ENCODE peak calls at places on chromosome 5, in ten cellular contexts. O is CD8-positive, alpha-beta T cell; E is neuronal stem cell; U is cardiac fibroblast; Z is brain microvascular endothelial cell; N is H1; K is stomach; F is breast epithelium; X is A673; R is A549. V is an unnamed sample.

GRCh38 chr5:97044057-97044456 is 98.4 kb downstream of the LIX1 start:
- DNase-seq in U (peak; percentile 8), E (no peak), F (no peak), X (peak; percentile 27), N (peak; percentile 75), O (no peak), K (peak; percentile 34), R (peak; percentile 33), Z (peak; percentile 12), V (no peak)

GRCh38 chr5:140111859-140112551 is 1.9 kb upstream of the PURA start:
- DNase-seq in F (no peak), O (no peak), K (no peak), Z (no peak), E (no peak), U (no peak), R (no peak), N (no peak), X (no peak), V (no peak)

GRCh38 chr5:173720341-173721258 is 104.2 kb upstream of the BOD1 start:
- DNase-seq in R (no peak), X (no peak), F (no peak), N (no peak), K (no peak), Z (no peak), O (no peak), U (no peak), E (no peak), V (no peak)

GRCh38 chr5:136011427-136012001 is 17.3 kb upstream of the TGFBI start:
- DNase-seq in X (peak; percentile 92), K (no peak), E (no peak), U (peak; percentile 80), Z (peak; percentile 62), O (no peak), N (no peak), F (no peak), R (peak; percentile 84), V (no peak)

GRCh38 chr5:125835293-125836172 is 587.7 kb upstream of the GRAMD2B start:
- DNase-seq in K (peak; percentile 48), O (no peak), Z (peak; percentile 39), U (peak; percentile 79), F (no peak), X (peak; percentile 32), R (peak; percentile 31), N (peak; percentile 52), E (peak; percentile 53), V (no peak)

GRCh38 chr5:155883966-155884555 is 442.9 kb upstream of the SGCD start:
- DNase-seq in K (no peak), E (peak; percentile 51), O (no peak), U (no peak), F (no peak), N (no peak), R (peak; percentile 25), X (peak; percentile 26), Z (no peak), V (no peak)

GRCh38 chr5:174428895-174429294 is 295.5 kb upstream of the MSX2 start:
- DNase-seq in U (no peak), E (no peak), K (no peak), N (no peak), X (no peak), F (no peak), O (no peak), R (no peak), Z (no peak), V (no peak)

GRCh38 chr5:61252643-61252925 is 79.5 kb upstream of the ZSWIM6 start:
- DNase-seq in Z (no peak), R (no peak), K (no peak), N (no peak), X (no peak), U (no peak), E (no peak), O (no peak), F (no peak), V (no peak)

GRCh38 chr5:67453526-67453925 is 256.9 kb upstream of the CD180 start:
- DNase-seq in R (no peak), K (no peak), Z (peak; percentile 66), N (no peak), O (no peak), X (no peak), U (peak; percentile 38), F (no peak), E (no peak), V (no peak)

GRCh38 chr5:173639-174600 is 17.4 kb upstream of the LRRC14B start:
- DNase-seq in K (no peak), F (no peak), X (no peak), E (no peak), N (no peak), O (no peak), R (no peak), Z (no peak), U (no peak), V (peak; percentile 39)

GRCh38 chr5:68798877-68799276 is 294.9 kb upstream of the SLC30A5 start:
- DNase-seq in K (no peak), X (no peak), U (no peak), N (no peak), O (no peak), F (no peak), R (no peak), E (no peak), Z (no peak), V (no peak)

GRCh38 chr5:93163010-93163663 is 417.9 kb downstream of the NR2F1-AS1 start:
- DNase-seq in N (no peak), F (no peak), K (no peak), Z (peak; percentile 62), O (no peak), R (peak; percentile 51), X (no peak), E (no peak), U (peak; percentile 90), V (no peak)

GRCh38 chr5:139131062-139131856 is 66.9 kb downstream of the SIL1 start:
- DNase-seq in R (no peak), O (no peak), K (peak; percentile 54), U (peak; percentile 40), F (peak; percentile 34), N (peak; percentile 57), E (no peak), Z (no peak), X (no peak), V (no peak)

GRCh38 chr5:67066815-67067214 is 129.8 kb downstream of the CD180 start:
- DNase-seq in O (no peak), N (no peak), U (peak; percentile 64), Z (no peak), F (no peak), R (peak; percentile 36), E (no peak), K (no peak), X (no peak), V (no peak)

GRCh38 chr5:67211926-67212325 is 15.3 kb upstream of the CD180 start:
- DNase-seq in U (peak; percentile 71), Z (peak; percentile 69), N (no peak), O (no peak), R (peak; percentile 48), E (no peak), X (no peak), K (no peak), F (no peak), V (no peak)

GRCh38 chr5:132473019-132473531 is 17.5 kb downstream of the IRF1 start:
- DNase-seq in R (no peak), N (no peak), F (no peak), O (peak; percentile 78), K (peak; percentile 51), Z (no peak), U (no peak), X (no peak), E (no peak), V (no peak)

GRCh38 chr5:113242481-113243348 is 192.1 kb downstream of the TSSK1B start:
- DNase-seq in X (no peak), U (no peak), N (no peak), K (no peak), Z (no peak), F (no peak), E (no peak), O (no peak), R (no peak), V (no peak)

GRCh38 chr5:141515946-141516647 is 27.2 kb downstream of the PCDHGC5 start:
- DNase-seq in F (no peak), K (no peak), N (no peak), Z (no peak), R (no peak), U (no peak), X (no peak), O (no peak), E (no peak), V (no peak)
- H3K4me3 ChIP-seq in F (no peak overlapping the region), K (no peak overlapping the region), N (no peak overlapping the region), Z (no peak overlapping the region), R (no peak overlapping the region), U (no peak overlapping the region), X (no peak overlapping the region), O (no peak overlapping the region), E (no peak overlapping the region), V (no peak overlapping the region)

DNA sequence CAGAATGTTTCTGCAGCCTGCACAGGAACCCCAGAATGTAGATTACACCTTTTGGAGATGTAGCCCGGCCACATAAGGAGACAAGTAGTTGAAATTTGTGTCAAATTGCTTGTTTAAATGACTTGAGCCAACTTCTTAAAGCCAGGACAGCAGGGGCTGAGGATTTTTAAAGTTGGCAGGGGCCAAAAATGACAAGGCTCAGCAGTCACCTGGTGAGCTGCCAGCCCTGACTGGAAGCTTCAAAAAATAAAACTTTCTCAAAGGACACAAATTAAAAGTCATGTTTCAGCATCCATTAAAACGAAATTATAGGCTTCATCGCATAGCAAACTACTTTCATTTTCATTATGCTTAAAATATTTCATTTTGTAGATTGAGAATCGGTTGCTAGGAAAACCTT is 340.3 kb upstream of the WWC1 start:
- DNase-seq in N (no peak), R (no peak), K (no peak), Z (no peak), O (no peak), U (no peak), E (no peak), X (no peak), F (no peak), V (no peak)
- H3K4me3 ChIP-seq in N (no peak overlapping the region), R (peak overlapping the region; percentile 20), K (no peak overlapping the region), Z (no peak overlapping the region), O (no peak overlapping the region), U (no peak overlapping the region), E (no peak overlapping the region), X (no peak overlapping the region), F (no peak overlapping the region), V (no peak overlapping the region)

GRCh38 chr5:15664961-15665360 is 165.0 kb downstream of the FBXL7 start:
- DNase-seq in R (no peak), N (no peak), X (no peak), O (no peak), K (no peak), U (no peak), Z (peak; percentile 12), F (no peak), E (no peak), V (no peak)

GRCh38 chr5:15674716-15675115 is 174.7 kb downstream of the FBXL7 start:
- DNase-seq in N (no peak), X (no peak), F (no peak), K (no peak), Z (no peak), U (no peak), E (no peak), R (no peak), O (no peak), V (no peak)

GRCh38 chr5:15669826-15670225 is 169.8 kb downstream of the FBXL7 start:
- DNase-seq in R (no peak), E (no peak), O (no peak), X (no peak), U (no peak), N (no peak), K (no peak), F (no peak), Z (no peak), V (no peak)
- H3K4me3 ChIP-seq in R (no peak overlapping the region), E (no peak overlapping the region), O (no peak overlapping the region), X (no peak overlapping the region), U (no peak overlapping the region), N (no peak overlapping the region), K (no peak overlapping the region), F (no peak overlapping the region), Z (no peak overlapping the region), V (no peak overlapping the region)

GRCh38 chr5:57037355-57037754 is 85.4 kb upstream of the MIER3 start:
- DNase-seq in O (no peak), N (peak; percentile 58), X (no peak), Z (no peak), E (no peak), U (no peak), F (no peak), K (no peak), R (peak; percentile 46), V (no peak)
- H3K4me3 ChIP-seq in O (no peak overlapping the region), N (no peak overlapping the region), X (no peak overlapping the region), Z (no peak overlapping the region), E (no peak overlapping the region), U (no peak overlapping the region), F (no peak overlapping the region), K (no peak overlapping the region), R (no peak overlapping the region), V (no peak overlapping the region)

V was measured in right lobe of liver.